ENCODE peak calls at places on chromosomes 13 and 19, in six cellular contexts. W is H1, J is GM12878, N is K562, B is HepG2, I is GM12891. P is an unnamed sample.

GRCh38 chr19:39083983-39084731 is at the start of gene ACP7:
- DNase-seq in W (no peak), J (no peak), I (no peak), B (no peak), N (no peak), P (no peak)

GRCh38 chr19:4374451-4375163 is 25.7 kb downstream of the SH3GL1 start:
- DNase-seq in I (no peak), W (no peak), N (peak), B (peak), J (no peak), P (no peak)

GRCh38 chr19:17579523-17580244 is 24.2 kb downstream of the COLGALT1 start:
- DNase-seq in J (no peak), W (peak), I (peak), B (no peak), N (peak), P (peak)

GRCh38 chr13:75843033-75843432 is 206.9 kb downstream of the LMO7 start:
- DNase-seq in J (no peak), B (no peak), I (no peak), N (no peak), W (no peak), P (no peak)

GRCh38 chr13:72920097-72920496 is 138.2 kb downstream of the PIBF1 start:
- DNase-seq in W (no peak), N (no peak), B (no peak), J (no peak), I (no peak), P (no peak)

GRCh38 chr19:22526661-22527272 is 104.6 kb upstream of the ZNF98 start:
- DNase-seq in J (no peak), I (no peak), N (no peak), B (no peak), W (no peak), P (no peak)

GRCh38 chr19:12574036-12574435 is 22.8 kb upstream of the ZNF564 start:
- DNase-seq in B (no peak), W (no peak), N (no peak), I (no peak), J (peak), P (no peak)

GRCh38 chr13:84702174-84702573 is 819.9 kb upstream of the SLITRK1 start:
- DNase-seq in B (no peak), J (no peak), W (no peak), N (no peak), I (no peak), P (no peak)

GRCh38 chr13:89940383-89940782 is 1407.1 kb upstream of the MIR17HG start:
- DNase-seq in W (no peak), J (no peak), I (no peak), B (no peak), N (no peak), P (no peak)

GRCh38 chr13:48533207-48533499 is 273 bp upstream of the RCBTB2 start:
- DNase-seq in J (no peak), I (no peak), B (no peak), N (no peak), W (no peak), P (no peak)

GRCh38 chr13:112895521-112896465 is 73.2 kb upstream of the MCF2L start:
- DNase-seq in I (no peak), W (no peak), N (no peak), J (no peak), B (no peak), P (no peak)

GRCh38 chr13:112614835-112615234 is 26.9 kb upstream of the TUBGCP3 start:
- DNase-seq in J (no peak), W (no peak), B (no peak), N (no peak), I (no peak), P (no peak)

GRCh38 chr19:38975214-38975860 is at the start of gene FBXO17:
- DNase-seq in N (peak), W (no peak), I (no peak), J (no peak), B (peak), P (no peak)

GRCh38 chr13:39353988-39354387 is 249.0 kb downstream of the LHFPL6 start:
- DNase-seq in J (no peak), B (no peak), W (no peak), N (no peak), I (no peak), P (no peak)

GRCh38 chr13:74142257-74142656 is 8.1 kb upstream of the KLF12 start:
- DNase-seq in J (no peak), I (no peak), B (no peak), W (no peak), N (no peak), P (no peak)

GRCh38 chr19:15640904-15641597 is 354 bp downstream of the CYP4F3 start:
- DNase-seq in W (no peak), N (no peak), J (no peak), I (no peak), B (peak), P (no peak)
- TF ChIP-seq POLR2A in W (no peak), N (no peak), J (no peak), I (no peak), B (peak), P (no peak)

GRCh38 chr19:35556846-35557538 is 6.5 kb downstream of the ATP4A start:
- DNase-seq in N (no peak), J (no peak), B (no peak), W (no peak), I (no peak), P (no peak)

GRCh38 chr19:35556025-35556590 is 7.3 kb downstream of the ATP4A start:
- DNase-seq in B (no peak), J (no peak), I (no peak), W (no peak), N (no peak), P (no peak)

GRCh38 chr19:35559281-35559659 is 4.2 kb downstream of the ATP4A start:
- DNase-seq in J (peak), N (no peak), I (peak), W (no peak), B (no peak), P (peak)

GRCh38 chr19:35558400-35559280 is 4.8 kb downstream of the ATP4A start:
- DNase-seq in B (no peak), W (no peak), N (no peak), J (no peak), I (no peak), P (no peak)

GRCh38 chr19:35557539-35558399 is 5.7 kb downstream of the ATP4A start:
- DNase-seq in N (peak), J (no peak), B (no peak), W (peak), I (peak), P (no peak)
- TF ChIP-seq TAF1 in N (no peak), J (no peak), B (no peak), W (peak), I (no peak), P (no peak)

DNA sequence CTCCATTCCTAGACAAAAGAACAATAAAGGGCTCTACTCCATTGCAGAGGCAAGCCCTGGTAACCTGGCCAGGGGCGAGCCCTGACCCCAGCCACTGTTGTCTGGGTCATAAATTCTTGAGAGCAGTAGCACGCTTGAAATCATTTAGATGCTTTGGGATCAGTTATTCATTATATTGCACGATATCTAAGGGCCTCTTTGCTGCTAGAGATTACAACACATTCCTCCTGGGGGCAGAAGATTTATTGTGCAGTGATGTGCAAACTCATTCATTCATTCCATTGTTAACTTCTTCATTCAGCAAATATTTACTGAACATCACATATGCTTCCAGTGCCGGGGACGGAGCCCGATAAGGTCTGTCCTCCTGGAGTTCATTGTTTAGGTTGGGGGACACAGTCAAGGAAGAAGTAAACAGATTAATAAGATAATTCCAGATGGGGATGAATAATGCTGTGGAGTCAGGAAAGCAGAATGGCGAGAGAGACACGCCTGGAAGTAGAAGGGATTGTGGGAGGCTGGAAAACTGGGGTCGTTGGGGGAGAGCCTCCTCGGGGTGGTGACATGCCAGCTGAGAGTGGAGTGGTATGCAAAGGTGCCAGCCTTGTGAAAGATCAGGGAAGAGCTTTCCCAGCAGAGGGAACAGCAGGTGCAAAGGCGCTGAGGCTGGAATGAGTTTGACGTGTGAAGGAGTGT is 35.0 kb downstream of the SIPA1L3 start:
- DNase-seq in J (no peak), B (peak), N (no peak), I (no peak), W (no peak), P (no peak)
- TF ChIP-seq POLR2AphosphoS5 in J (no peak), B (no peak), N (no peak), I (no peak), W (no peak), P (no peak)

DNA sequence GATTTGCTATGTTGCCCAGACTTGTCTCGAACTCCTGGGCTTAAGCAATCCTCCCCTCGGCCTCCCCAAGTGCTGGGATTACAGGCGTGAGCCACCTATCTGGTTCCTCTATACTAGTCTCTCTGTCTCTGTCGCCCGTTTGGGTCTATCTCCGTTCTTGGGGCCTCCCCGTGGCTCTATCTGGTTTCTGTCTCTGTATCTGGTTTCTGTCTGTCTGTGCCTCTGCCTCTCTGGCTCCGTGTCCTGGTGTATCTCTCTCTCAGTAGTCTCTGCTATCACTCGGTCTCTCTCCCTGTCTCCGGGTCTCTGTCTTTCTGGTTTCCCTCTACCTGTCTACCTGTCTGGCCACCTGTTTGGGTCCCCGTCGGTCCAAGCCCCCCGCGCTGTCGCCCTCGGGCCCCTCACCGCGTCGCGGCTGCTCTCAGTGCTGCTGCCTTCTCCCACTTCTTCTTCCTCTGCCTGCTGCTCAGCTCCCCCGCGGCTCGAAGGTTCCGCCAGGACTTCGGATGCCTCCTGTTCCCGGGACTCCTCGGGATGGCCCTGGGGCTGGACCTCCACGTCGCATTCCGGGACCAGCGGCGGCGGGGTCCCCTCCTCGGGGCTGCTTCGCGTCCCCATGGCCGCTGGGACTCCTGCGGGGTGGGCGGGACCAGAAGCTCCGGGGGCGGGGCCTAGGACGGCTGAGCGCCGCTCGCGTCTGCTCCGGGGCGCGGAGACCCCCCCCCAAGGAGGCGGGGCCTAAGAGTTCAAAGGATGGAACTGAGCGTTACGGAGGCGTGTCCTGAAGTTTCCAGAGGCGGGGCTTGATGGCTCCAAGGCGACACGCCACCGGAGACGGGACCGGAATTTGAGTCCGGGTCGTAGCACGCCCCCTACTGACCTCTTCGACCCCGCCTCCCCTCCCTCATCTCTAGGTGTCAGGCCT is 783 bp downstream of the PHLDB3 start:
- DNase-seq in J (peak), W (peak), B (peak), I (peak), N (peak), P (peak)
- TF ChIP-seq POLR2A in J (peak), W (no peak), B (peak), I (no peak), N (peak), P (no peak)

GRCh38 chr13:100665403-100665802 is 9.2 kb downstream of the TMTC4 start:
- DNase-seq in N (no peak), I (no peak), J (no peak), B (no peak), W (no peak), P (no peak)

GRCh38 chr13:100667894-100668293 is 6.7 kb downstream of the TMTC4 start:
- DNase-seq in W (no peak), J (no peak), N (no peak), B (no peak), I (no peak), P (no peak)

GRCh38 chr13:100666124-100666523 is 8.5 kb downstream of the TMTC4 start:
- DNase-seq in J (no peak), W (no peak), N (no peak), B (no peak), I (no peak), P (no peak)

GRCh38 chr13:100671389-100672182 is 3.0 kb downstream of the TMTC4 start:
- DNase-seq in J (no peak), W (no peak), N (no peak), I (no peak), B (peak), P (no peak)

GRCh38 chr13:100668408-100668807 is 6.2 kb downstream of the TMTC4 start:
- DNase-seq in B (no peak), N (no peak), J (no peak), W (no peak), I (no peak), P (no peak)
- TF ChIP-seq TAF1 in B (no peak), N (no peak), J (no peak), W (no peak), I (no peak), P (no peak)

GRCh38 chr19:41325640-41325946 is 15.6 kb downstream of the CCDC97 start:
- DNase-seq in B (no peak), J (no peak), N (no peak), W (no peak), I (no peak), P (no peak)

GRCh38 chr19:41327499-41328156 is 17.7 kb downstream of the CCDC97 start:
- DNase-seq in B (no peak), J (no peak), I (peak), W (no peak), N (no peak), P (peak)

GRCh38 chr19:41327076-41327475 is 17.1 kb downstream of the CCDC97 start:
- DNase-seq in W (no peak), J (no peak), N (no peak), B (no peak), I (no peak), P (no peak)

GRCh38 chr19:41324921-41325639 is 15.1 kb downstream of the CCDC97 start:
- DNase-seq in B (peak), I (no peak), N (peak), J (no peak), W (peak), P (no peak)

DNA sequence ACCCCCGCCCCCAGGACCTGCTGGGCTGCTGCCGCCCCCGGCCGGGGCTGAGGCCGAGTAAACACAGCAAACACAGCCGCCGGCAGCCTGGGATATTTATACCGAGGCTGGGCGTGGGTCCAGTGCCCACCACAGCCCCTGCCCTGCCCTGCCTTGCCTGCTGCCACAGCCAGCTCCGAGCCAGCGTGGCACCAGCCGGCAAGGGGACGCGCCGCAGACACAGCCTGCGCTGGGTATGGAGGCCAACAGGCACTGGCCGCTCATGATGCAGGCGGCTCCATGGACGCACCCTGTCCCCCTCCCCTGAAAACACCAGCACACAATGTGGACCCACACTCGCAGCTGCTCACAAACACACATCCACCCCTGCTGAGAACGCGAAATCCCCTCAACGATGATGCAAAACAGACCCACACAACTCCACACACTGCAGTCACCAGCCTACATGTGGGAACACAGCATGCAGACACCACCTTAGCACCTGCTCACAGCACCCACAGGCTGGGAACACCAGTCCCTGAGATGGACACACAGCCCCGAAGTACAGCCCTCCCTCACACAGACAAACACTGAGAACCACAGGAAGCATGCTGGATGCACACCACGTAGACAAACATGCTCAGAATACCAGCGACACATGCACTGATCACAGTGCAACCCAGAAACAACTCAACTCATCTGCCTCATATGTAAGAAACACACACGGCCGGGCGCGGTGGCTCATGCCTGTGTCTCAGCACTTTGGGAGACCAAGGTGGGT is 16.2 kb downstream of the CCDC97 start:
- DNase-seq in J (no peak), B (peak), W (no peak), I (peak), N (no peak), P (no peak)
- TF ChIP-seq POLR2AphosphoS5 in J (peak), B (no peak), W (no peak), I (peak), N (no peak), P (peak)

GRCh38 chr13:24511019-24511823 is 1.4 kb downstream of the PARP4 start:
- DNase-seq in J (peak), N (peak), B (peak), W (no peak), I (peak), P (no peak)

GRCh38 chr13:24511824-24512207 is 762 bp downstream of the PARP4 start:
- DNase-seq in W (no peak), B (no peak), I (no peak), N (no peak), J (peak), P (no peak)

GRCh38 chr13:24506698-24507335 is 5.8 kb downstream of the PARP4 start:
- DNase-seq in J (no peak), N (no peak), B (no peak), W (no peak), I (no peak), P (no peak)

GRCh38 chr13:24516919-24517318 is 4.3 kb upstream of the PARP4 start:
- DNase-seq in I (no peak), J (no peak), W (no peak), B (no peak), N (no peak), P (no peak)

DNA sequence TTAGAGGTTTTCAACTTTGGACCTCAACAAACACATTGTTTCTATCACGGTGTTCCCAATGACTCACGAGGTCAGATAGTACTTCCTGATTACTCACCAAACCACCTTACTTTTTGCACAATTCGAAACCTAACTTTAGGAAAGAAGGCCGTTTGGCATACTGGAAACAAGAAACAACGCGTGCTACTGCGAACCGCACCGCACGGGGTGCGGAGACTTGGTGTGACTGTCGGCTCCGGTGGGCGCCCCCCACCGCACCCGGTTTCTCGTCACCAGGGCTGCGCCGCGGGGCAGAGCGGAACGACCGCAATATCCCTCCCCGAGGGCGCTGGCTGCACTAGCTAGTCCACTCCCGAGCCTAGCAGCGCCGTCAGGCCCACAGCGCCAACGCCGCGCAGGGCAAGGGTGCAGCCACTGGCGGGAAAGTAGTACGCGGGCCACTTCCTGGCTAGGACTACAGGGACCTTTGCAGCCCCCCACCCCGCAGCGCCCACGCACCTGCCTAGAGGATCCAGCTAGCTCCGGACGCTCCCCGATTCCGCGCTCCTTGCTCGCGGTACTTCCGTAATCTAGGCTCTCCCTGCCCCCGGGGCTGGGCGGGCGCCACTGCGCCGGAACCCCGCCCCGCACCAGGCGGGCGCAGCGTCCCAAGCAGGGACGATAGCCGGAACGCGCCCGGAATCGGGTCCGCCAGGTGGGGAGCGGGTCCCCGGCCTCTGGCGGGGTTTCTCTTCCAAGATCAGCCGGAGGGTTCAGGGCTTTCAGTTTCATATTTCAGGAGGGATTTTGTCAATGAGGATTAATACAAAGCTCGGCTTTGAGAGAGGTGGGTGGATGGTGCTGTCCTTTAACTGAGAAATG is at the start of gene PARP4:
- DNase-seq in N (peak), I (peak), B (peak), J (peak), W (no peak), P (peak)
- TF ChIP-seq POLR2A in N (peak), I (peak), B (peak), J (peak), W (peak), P (peak)